ENCODE peak calls at places on chromosomes 7 and 10, in eight cellular contexts. R is fibroblast of lung, U is heart left ventricle, X is heart right ventricle, Z is lower lobe of right lung, T is dorsolateral prefrontal cortex, M is adrenal gland, W is transverse colon. F is an unnamed sample.

GRCh38 chr7:140646931-140647647 is 6.5 kb upstream of the DENND2A start:
- DNase-seq in R (no peak), X (peak), W (peak), M (peak), T (no peak), U (no peak), Z (no peak), F (no peak)

GRCh38 chr7:1344981-1345701 is 112.5 kb downstream of the UNCX start:
- DNase-seq in W (no peak), R (no peak), Z (peak), M (no peak), X (peak), T (no peak), U (peak), F (no peak)

GRCh38 chr10:92408017-92408361 is 117.0 kb downstream of the MARCHF5 start:
- DNase-seq in W (no peak), U (no peak), Z (no peak), R (no peak), X (no peak), M (no peak), T (no peak), F (no peak)

GRCh38 chr7:16891338-16891737 is 9.6 kb upstream of the AGR3 start:
- DNase-seq in M (peak), U (no peak), T (no peak), X (no peak), Z (no peak), R (peak), W (peak), F (no peak)

GRCh38 chr10:47187592-47187991 is 112.4 kb upstream of the GDF10 start:
- DNase-seq in T (no peak), M (no peak), R (no peak), X (no peak), U (no peak), W (no peak), Z (no peak), F (no peak)

GRCh38 chr10:132636358-132636757 is 98.8 kb downstream of the INPP5A start:
- DNase-seq in X (peak), R (no peak), T (no peak), W (no peak), M (no peak), Z (no peak), U (peak), F (no peak)

GRCh38 chr7:50073093-50073492 is 20.0 kb downstream of the ZPBP start:
- DNase-seq in T (no peak), W (no peak), R (no peak), Z (no peak), M (no peak), U (no peak), X (no peak), F (no peak)

GRCh38 chr7:42115795-42116194 is 121.2 kb downstream of the GLI3 start:
- DNase-seq in R (no peak), Z (no peak), W (no peak), T (no peak), X (no peak), M (no peak), U (no peak), F (no peak)

GRCh38 chr10:120600871-120601644 is 144.0 kb downstream of the PLPP4 start:
- DNase-seq in X (no peak), R (peak), T (no peak), Z (no peak), W (no peak), U (no peak), M (peak), F (no peak)

GRCh38 chr7:74203157-74203556 is 6.6 kb upstream of the LAT2 start:
- DNase-seq in W (peak), M (peak), X (no peak), T (no peak), R (peak), Z (no peak), U (no peak), F (no peak)

GRCh38 chr10:26574783-26575182 is 122.7 kb upstream of the PDSS1 start:
- DNase-seq in U (no peak), R (no peak), W (no peak), X (no peak), Z (no peak), M (no peak), T (no peak), F (no peak)

GRCh38 chr7:158495780-158496179 is 91.8 kb downstream of the PTPRN2 start:
- DNase-seq in T (no peak), M (peak), W (peak), U (no peak), X (no peak), Z (no peak), R (no peak), F (no peak)

GRCh38 chr10:28241766-28242399 is 61.0 kb downstream of the MPP7 start:
- DNase-seq in X (no peak), Z (no peak), T (no peak), U (no peak), M (peak), R (peak), W (peak), F (no peak)

GRCh38 chr10:23968296-23968695 is 240.6 kb upstream of the KIAA1217 start:
- DNase-seq in W (no peak), R (peak), X (no peak), M (no peak), T (no peak), U (no peak), Z (no peak), F (no peak)

GRCh38 chr10:17229016-17229716 is 1.1 kb downstream of the VIM start:
- DNase-seq in U (peak), X (peak), W (peak), Z (peak), T (peak), M (peak), R (peak), F (peak)

GRCh38 chr7:90560730-90561129 is 35.4 kb upstream of the CDK14 start:
- DNase-seq in U (no peak), Z (no peak), T (no peak), R (peak), X (no peak), W (no peak), M (no peak), F (no peak)

GRCh38 chr10:43058716-43059335 is 18.0 kb upstream of the RET start:
- DNase-seq in Z (peak), U (peak), X (no peak), M (no peak), T (no peak), R (no peak), W (no peak), F (no peak)

GRCh38 chr10:79025113-79025832 is 43.5 kb upstream of the ZMIZ1 start:
- DNase-seq in W (no peak), T (peak), Z (peak), X (no peak), U (peak), R (peak), M (no peak), F (peak)

GRCh38 chr10:37314350-37314749 is 189.0 kb downstream of the ANKRD30A start:
- DNase-seq in R (no peak), U (no peak), M (no peak), T (no peak), W (no peak), X (no peak), Z (no peak), F (no peak)

GRCh38 chr7:47759056-47759706 is 177.3 kb upstream of the TNS3 start:
- DNase-seq in W (no peak), M (no peak), X (no peak), Z (no peak), R (no peak), T (no peak), U (no peak), F (no peak)

GRCh38 chr10:79346388-79347225 is 662 bp upstream of the PPIF start:
- DNase-seq in T (no peak), M (no peak), W (no peak), Z (no peak), X (no peak), R (no peak), U (no peak), F (peak)

GRCh38 chr7:113487925-113488731 is 369.8 kb upstream of the SMIM30 start:
- DNase-seq in U (peak), T (no peak), X (no peak), W (no peak), M (no peak), R (no peak), Z (peak), F (no peak)

GRCh38 chr10:44293842-44294241 is 91.1 kb downstream of the CXCL12 start:
- DNase-seq in M (no peak), R (peak), X (no peak), T (no peak), W (peak), Z (peak), U (no peak), F (no peak)

GRCh38 chr7:100832281-100832633 is 4.9 kb upstream of the EPHB4 start:
- DNase-seq in W (no peak), T (no peak), Z (no peak), M (no peak), R (no peak), U (no peak), X (no peak), F (no peak)

GRCh38 chr7:143396625-143397556 is 11.8 kb downstream of the EPHA1 start:
- DNase-seq in Z (peak), U (peak), T (no peak), M (no peak), R (peak), W (no peak), X (no peak), F (no peak)

GRCh38 chr10:33559105-33559504 is 224.6 kb upstream of the NRP1 start:
- DNase-seq in R (peak), X (no peak), M (no peak), Z (no peak), T (no peak), U (no peak), W (no peak), F (no peak)

GRCh38 chr10:102392306-102392705 is 3.2 kb upstream of the NFKB2 start:
- DNase-seq in W (no peak), X (no peak), U (no peak), T (no peak), R (no peak), M (no peak), Z (no peak), F (no peak)

GRCh38 chr10:102395677-102396197 is at the start of gene NFKB2:
- DNase-seq in T (no peak), U (no peak), Z (no peak), R (no peak), M (peak), W (no peak), X (no peak), F (no peak)

GRCh38 chr10:102394079-102394800 is 1.3 kb upstream of the NFKB2 start:
- DNase-seq in W (peak), R (peak), Z (peak), T (peak), M (peak), U (peak), X (peak), F (peak)

GRCh38 chr10:102394801-102395676 is 466 bp upstream of the NFKB2 start:
- DNase-seq in Z (peak), U (peak), T (peak), X (peak), W (peak), R (peak), M (peak), F (peak)

DNA sequence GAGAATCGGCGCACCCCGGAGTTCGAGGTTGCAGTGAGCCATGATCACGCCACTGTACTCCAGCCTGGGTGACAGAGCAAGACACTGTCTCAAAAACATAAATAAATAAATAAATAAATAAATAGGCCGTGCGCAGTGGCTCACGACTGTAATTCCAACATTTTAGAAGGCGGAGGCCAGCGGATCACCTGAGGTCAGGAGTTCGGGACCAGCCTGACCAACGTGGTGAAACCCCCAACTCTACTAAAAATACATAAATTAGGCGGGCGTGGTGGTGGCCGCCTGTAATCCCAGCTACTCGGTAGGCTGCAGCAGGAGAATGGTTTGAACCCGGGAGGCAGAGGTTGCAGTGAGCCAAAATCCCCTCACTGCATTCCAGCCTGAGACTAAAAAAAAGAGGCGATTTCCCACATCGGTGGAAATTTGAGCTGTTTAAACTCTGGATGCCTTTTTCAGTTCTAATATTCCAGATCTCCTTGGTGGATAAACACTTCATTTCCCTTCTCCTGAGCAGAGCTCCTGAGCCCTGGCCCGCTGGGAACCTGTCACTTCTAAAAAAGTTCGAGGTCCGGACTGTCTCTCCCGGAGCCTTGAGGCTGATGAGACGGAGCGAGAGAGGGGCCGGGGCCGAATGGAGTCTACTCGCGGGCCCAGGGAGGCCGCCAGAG is 2.0 kb upstream of the NFKB2 start:
- DNase-seq in U (no peak), T (no peak), R (no peak), W (no peak), Z (no peak), X (no peak), M (no peak), F (no peak)
- TF ChIP-seq CTCF in U (no peak), T (peak), R (peak), W (no peak), Z (peak), X (no peak), M (no peak), F (peak)

GRCh38 chr10:67839957-67840356 is 2.0 kb upstream of the DNAJC12 start:
- DNase-seq in T (no peak), Z (no peak), X (no peak), M (no peak), U (no peak), R (peak), W (no peak), F (no peak)

GRCh38 chr10:67834375-67834774 is 3.6 kb downstream of the DNAJC12 start:
- DNase-seq in W (no peak), Z (no peak), R (no peak), T (no peak), U (no peak), X (no peak), M (no peak), F (no peak)

GRCh38 chr10:67836972-67837371 is 1.0 kb downstream of the DNAJC12 start:
- DNase-seq in R (no peak), W (no peak), Z (no peak), U (no peak), X (no peak), T (no peak), M (no peak), F (no peak)

GRCh38 chr10:67836491-67836890 is 1.5 kb downstream of the DNAJC12 start:
- DNase-seq in M (no peak), R (no peak), U (no peak), Z (no peak), T (no peak), X (no peak), W (no peak), F (no peak)

DNA sequence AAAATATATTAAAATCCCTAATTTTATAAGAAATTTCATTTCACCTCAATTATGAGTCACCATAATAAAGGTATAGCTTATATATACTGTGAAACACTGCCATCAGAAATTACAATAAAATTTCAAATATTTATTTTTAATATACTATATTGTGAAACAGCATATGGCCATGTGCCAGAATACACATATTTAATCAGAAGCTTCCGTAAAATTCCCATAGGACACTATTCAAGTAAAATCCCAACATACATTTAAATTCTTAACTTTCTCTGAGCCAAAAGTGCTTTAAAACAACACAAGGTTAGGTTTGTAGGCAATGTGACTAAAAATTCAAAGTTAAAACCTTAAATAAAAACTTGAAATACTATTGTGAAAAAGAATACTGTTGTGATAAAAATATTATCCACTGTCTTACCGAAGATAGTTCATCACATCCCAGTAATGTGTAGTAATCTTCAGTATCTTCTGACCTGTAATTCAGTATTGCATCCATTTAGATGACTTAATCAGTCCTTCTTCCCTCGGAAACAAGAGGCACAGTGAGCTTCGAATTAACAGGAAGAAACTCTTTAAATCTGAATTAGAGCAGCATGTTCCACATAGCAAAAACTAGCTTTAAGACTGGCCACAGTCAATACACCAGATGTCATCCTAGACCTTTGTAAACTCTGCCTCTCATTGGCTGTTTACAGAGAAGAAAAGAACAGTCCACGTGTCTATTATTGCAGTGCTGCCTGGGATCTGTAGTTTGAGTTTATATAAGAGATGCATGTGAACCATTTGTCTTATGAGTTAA is at the start of gene DNAJC12:
- DNase-seq in W (no peak), T (no peak), M (peak), R (peak), X (no peak), Z (no peak), U (no peak), F (no peak)
- H3K4me3 ChIP-seq in W (peak), T (peak), M (no peak), R (peak), X (peak), Z (peak), U (peak), F (peak)

DNA sequence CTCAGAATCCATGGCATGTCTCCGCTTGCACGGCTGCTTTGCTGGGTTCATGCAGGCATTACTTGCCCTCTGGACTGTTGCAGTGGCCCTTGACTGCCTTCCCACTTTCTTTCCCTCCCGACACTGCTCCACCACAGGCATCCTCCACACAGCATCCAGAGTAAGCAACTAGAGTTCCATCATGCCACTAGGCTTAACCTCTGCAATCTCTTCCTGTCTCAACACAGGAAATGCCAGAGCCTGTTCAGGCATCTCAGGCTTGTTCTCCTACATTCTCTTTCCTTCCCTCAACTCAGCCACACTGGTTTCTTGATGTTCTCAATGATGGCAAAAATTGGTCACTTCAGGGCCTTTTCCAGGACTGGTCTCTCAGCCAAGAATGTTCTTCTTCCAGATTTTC is 284.5 kb upstream of the KLF6 start:
- DNase-seq in W (no peak), U (no peak), M (no peak), X (no peak), R (peak), T (no peak), Z (no peak), F (no peak)
- H3K27ac ChIP-seq in W (peak), U (no peak), M (no peak), X (no peak), R (no peak), T (no peak), Z (no peak), F (peak)

GRCh38 chr7:39647816-39648215 is 24.4 kb downstream of the RALA start:
- DNase-seq in M (no peak), R (no peak), U (no peak), T (no peak), X (no peak), Z (no peak), W (no peak), F (no peak)
- TF ChIP-seq CTCF in M (no peak), R (no peak), U (no peak), T (no peak), X (no peak), Z (no peak), W (no peak), F (no peak)

DNA sequence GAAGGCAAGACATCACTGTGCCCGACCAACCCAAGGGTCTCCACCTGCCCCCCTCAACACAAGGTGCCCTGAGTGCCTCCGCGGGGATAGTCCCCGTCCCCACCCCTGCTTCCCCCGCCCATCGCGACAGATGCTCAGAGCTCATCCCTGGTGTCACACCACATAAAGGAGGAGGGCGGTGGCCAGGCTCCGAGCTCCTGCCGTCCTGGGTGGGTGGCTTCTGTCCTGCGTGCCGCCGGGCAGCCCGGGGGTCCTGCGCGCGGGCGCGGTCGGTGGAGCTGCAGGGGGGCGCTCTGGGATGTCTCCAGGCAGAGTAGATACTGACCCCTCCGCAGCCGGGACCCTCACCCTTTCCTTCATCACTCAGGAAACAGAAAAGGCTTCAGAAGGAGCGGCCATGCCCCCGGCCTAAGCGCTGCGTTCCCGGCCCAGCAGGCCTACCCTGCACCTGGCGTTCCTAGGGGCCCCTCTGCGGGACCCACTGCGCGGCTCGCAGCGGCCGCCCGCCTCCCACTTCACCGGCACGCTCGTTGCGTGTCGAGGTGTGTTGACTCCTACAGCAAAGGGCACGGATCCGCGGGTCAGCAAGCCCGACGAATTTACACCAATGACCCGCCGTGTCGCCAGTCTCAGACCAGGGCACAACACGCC is 53.4 kb downstream of the ALOX5 start:
- DNase-seq in Z (no peak), X (no peak), U (no peak), W (no peak), T (no peak), M (no peak), R (no peak), F (no peak)
- H3K4me3 ChIP-seq in Z (no peak), X (no peak), U (peak), W (no peak), T (no peak), M (no peak), R (no peak), F (no peak)

GRCh38 chr7:107958764-107959526 is 44.0 kb downstream of the LAMB1 start:
- DNase-seq in X (no peak), U (no peak), Z (no peak), T (no peak), W (no peak), R (peak), M (peak), F (no peak)
- H3K27ac ChIP-seq in X (no peak), U (no peak), Z (no peak), T (no peak), W (peak), R (peak), M (no peak), F (peak)

GRCh38 chr7:149838224-149838991 is at the start of gene ZNF862:
- DNase-seq in M (peak), T (peak), U (peak), X (peak), R (peak), W (peak), Z (peak), F (peak)
- TF ChIP-seq CTCF in M (no peak), T (peak), U (no peak), X (no peak), R (no peak), W (no peak), Z (no peak), F (no peak)

DNA sequence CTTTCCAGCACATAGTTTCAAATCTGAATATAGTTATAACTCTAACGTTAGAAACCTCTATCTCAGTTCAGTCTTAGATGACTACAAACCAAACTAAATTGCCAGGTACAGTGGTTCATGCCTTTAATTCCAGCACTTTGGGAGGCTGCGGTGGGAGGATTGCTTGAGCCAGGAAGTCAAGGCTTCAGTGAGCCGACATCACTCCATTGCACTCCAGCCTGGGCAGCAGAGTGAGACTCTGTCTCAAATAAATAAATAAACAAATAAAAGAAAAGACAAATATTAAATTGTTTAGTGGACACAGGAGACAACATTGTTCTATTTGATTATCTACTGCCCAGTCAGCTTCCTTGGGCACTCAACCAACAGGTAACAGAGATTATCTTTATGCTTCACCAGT is 15.8 kb downstream of the HDAC9 start:
- DNase-seq in M (no peak), Z (no peak), U (no peak), X (no peak), R (no peak), T (no peak), W (no peak), F (no peak)
- H3K4me3 ChIP-seq in M (no peak), Z (no peak), U (no peak), X (no peak), R (no peak), T (no peak), W (no peak), F (no peak)

GRCh38 chr10:122494173-122494820 is 32.9 kb downstream of the HTRA1 start:
- DNase-seq in R (no peak), M (no peak), X (no peak), U (no peak), Z (peak), T (no peak), W (no peak), F (no peak)
- H3K27ac ChIP-seq in R (no peak), M (no peak), X (no peak), U (peak), Z (peak), T (peak), W (peak), F (peak)

F was measured in coronary artery.